ENCODE peak calls at places on chromosomes 1 and 21, in seven cellular contexts. X, E, F, H, Z, Q and U are unnamed samples.

GRCh38 chr1:209628618-209629299 is 23.5 kb downstream of the LAMB3 start:
- DNase-seq in Q (no peak), E (no peak), F (no peak), H (no peak), Z (no peak), X (no peak), U (no peak)

GRCh38 chr1:184771190-184771691 is 16.6 kb upstream of the EDEM3 start:
- DNase-seq in Z (no peak), E (no peak), X (no peak), H (no peak), F (peak; percentile 33), Q (no peak), U (no peak)

GRCh38 chr1:10975567-10976326 is 36.7 kb upstream of the TARDBP start:
- DNase-seq in Z (peak; percentile 83), X (no peak), Q (no peak), E (no peak), F (peak; percentile 64), H (peak; percentile 90), U (no peak)

GRCh38 chr1:77220687-77221463 is 1.6 kb upstream of the PIGK start:
- DNase-seq in X (no peak), F (no peak), Q (peak; percentile 35), E (no peak), Z (peak; percentile 74), H (peak; percentile 29), U (no peak)

GRCh38 chr1:156706647-156707008 is 1.2 kb upstream of the CRABP2 start:
- DNase-seq in Z (no peak), X (no peak), F (no peak), H (no peak), Q (peak; percentile 80), E (peak; percentile 78), U (no peak)

GRCh38 chr1:108590947-108591346 is 31.0 kb downstream of the EEIG2 start:
- DNase-seq in Z (peak; percentile 97), F (no peak), X (peak; percentile 28), H (peak; percentile 98), E (no peak), Q (no peak), U (peak; percentile 80)

GRCh38 chr1:32828341-32828740 is 10.9 kb downstream of the S100PBP start:
- DNase-seq in Z (no peak), H (peak; percentile 23), F (no peak), X (no peak), E (no peak), Q (no peak), U (no peak)

GRCh38 chr21:31557956-31558838 is 101.3 kb upstream of the SOD1 start:
- DNase-seq in F (no peak), X (peak; percentile 44), Z (no peak), E (peak; percentile 55), Q (no peak), H (no peak), U (peak; percentile 49)